ENCODE peak calls at places on chromosomes 5 and 9, in seven cellular contexts. F is HepG2; J is lower leg skin; Q is H9; N is left lung; Z is sigmoid colon; G is activated CD8-positive, alpha-beta T cell treated with anti-CD3 and anti-CD28 coated beads for 36 hours. Y is an unnamed sample.

GRCh38 chr5:60977956-60978737 is 33.1 kb downstream of the NDUFAF2 start:
- DNase-seq in F (no peak), J (no peak), Q (no peak), N (no peak), Z (no peak), G (no peak), Y (no peak)

GRCh38 chr5:141135030-141135717 is at the start of gene PCDHB5:
- DNase-seq in F (no peak), J (no peak), Q (peak; percentile 68), N (no peak), Z (no peak), G (peak; percentile 19), Y (no peak)

GRCh38 chr9:17906204-17906840 is 327.5 kb downstream of the SH3GL2 start:
- DNase-seq in F (no peak), J (no peak), Q (peak; percentile 53), N (peak; percentile 80), Z (peak; percentile 59), G (no peak), Y (no peak)

GRCh38 chr9:135403733-135404450 is 75.7 kb upstream of the PPP1R26 start:
- DNase-seq in F (no peak), J (no peak), Q (no peak), N (peak; percentile 24), Z (no peak), G (no peak), Y (no peak)

GRCh38 chr5:131783357-131783756 is 13.5 kb downstream of the FNIP1 start:
- DNase-seq in F (no peak), J (no peak), Q (no peak), N (no peak), Z (no peak), G (no peak), Y (no peak)

GRCh38 chr5:957730-958485 is 50.7 kb upstream of the NKD2 start:
- DNase-seq in F (no peak), J (no peak), Q (no peak), N (no peak), Z (no peak), G (peak; percentile 33), Y (no peak)

GRCh38 chr5:10338996-10339903 is 14.2 kb upstream of the MARCHF6 start:
- DNase-seq in F (no peak), J (no peak), Q (peak; percentile 63), N (no peak), Z (peak; percentile 47), G (no peak), Y (no peak)

GRCh38 chr5:174433098-174433497 is 291.3 kb upstream of the MSX2 start:
- DNase-seq in F (no peak), J (no peak), Q (no peak), N (no peak), Z (no peak), G (no peak), Y (no peak)

GRCh38 chr9:79946718-79947117 is 375.0 kb downstream of the TLE4 start:
- DNase-seq in F (no peak), J (no peak), Q (no peak), N (no peak), Z (no peak), G (no peak), Y (no peak)

GRCh38 chr5:132557425-132557805 is 638 bp downstream of the RAD50 start:
- DNase-seq in F (peak; percentile 82), J (peak; percentile 24), Q (peak; percentile 63), N (peak; percentile 67), Z (peak; percentile 71), G (peak; percentile 43), Y (peak; percentile 11)

GRCh38 chr5:56917534-56917933 is 8.1 kb downstream of the SETD9 start:
- DNase-seq in F (no peak), J (no peak), Q (no peak), N (no peak), Z (no peak), G (no peak), Y (no peak)

GRCh38 chr9:34001308-34001707 is 47.4 kb downstream of the UBAP2 start:
- DNase-seq in F (no peak), J (no peak), Q (no peak), N (no peak), Z (no peak), G (no peak), Y (no peak)

GRCh38 chr9:124040935-124041816 is 29.6 kb downstream of the LHX2 start:
- DNase-seq in F (no peak), J (peak; percentile 32), Q (peak; percentile 67), N (peak; percentile 92), Z (no peak), G (peak; percentile 59), Y (no peak)

GRCh38 chr9:108474356-108474755 is 381.4 kb downstream of the ACTL7B start:
- DNase-seq in F (no peak), J (no peak), Q (no peak), N (no peak), Z (no peak), G (no peak), Y (no peak)

GRCh38 chr5:56816546-56817081 is 1.3 kb downstream of the MAP3K1 start:
- DNase-seq in F (peak; percentile 84), J (peak; percentile 38), Q (peak; percentile 83), N (peak; percentile 91), Z (peak; percentile 76), G (peak; percentile 79), Y (peak; percentile 42)

GRCh38 chr5:73673161-73673591 is 47.2 kb downstream of the ARHGEF28 start:
- DNase-seq in F (peak; percentile 67), J (no peak), Q (no peak), N (no peak), Z (no peak), G (no peak), Y (no peak)

GRCh38 chr5:93673555-93673954 is 67.8 kb downstream of the POU5F2 start:
- DNase-seq in F (no peak), J (no peak), Q (no peak), N (no peak), Z (no peak), G (no peak), Y (no peak)

GRCh38 chr5:88244686-88245085 is 24.0 kb downstream of the TMEM161B start:
- DNase-seq in F (no peak), J (no peak), Q (no peak), N (no peak), Z (no peak), G (no peak), Y (no peak)

GRCh38 chr5:99033014-99033931 is 104.5 kb upstream of the CHD1 start:
- DNase-seq in F (no peak), J (no peak), Q (no peak), N (no peak), Z (no peak), G (no peak), Y (no peak)

GRCh38 chr5:126335871-126336270 is 87.3 kb upstream of the GRAMD2B start:
- DNase-seq in F (no peak), J (no peak), Q (no peak), N (no peak), Z (no peak), G (no peak), Y (no peak)

GRCh38 chr9:110936719-110937452 is 101.4 kb downstream of the LPAR1 start:
- DNase-seq in F (no peak), J (no peak), Q (no peak), N (no peak), Z (no peak), G (no peak), Y (no peak)

GRCh38 chr5:87151547-87151946 is 116.1 kb upstream of the RASA1 start:
- DNase-seq in F (no peak), J (no peak), Q (no peak), N (no peak), Z (no peak), G (no peak), Y (no peak)

GRCh38 chr5:128174951-128175350 is 91.4 kb downstream of the SLC12A2 start:
- DNase-seq in F (no peak), J (no peak), Q (no peak), N (no peak), Z (no peak), G (no peak), Y (no peak)

GRCh38 chr5:82640901-82641300 is 362.7 kb upstream of the RPS23 start:
- DNase-seq in F (no peak), J (no peak), Q (no peak), N (no peak), Z (no peak), G (no peak), Y (no peak)

GRCh38 chr5:127028822-127029457 is 1.4 kb downstream of the MARCHF3 start:
- DNase-seq in F (peak; percentile 68), J (no peak), Q (no peak), N (no peak), Z (no peak), G (peak; percentile 27), Y (no peak)

GRCh38 chr9:124098141-124098905 is 86.8 kb downstream of the LHX2 start:
- DNase-seq in F (no peak), J (no peak), Q (no peak), N (no peak), Z (no peak), G (no peak), Y (no peak)

GRCh38 chr5:95780597-95780996 is 41.9 kb downstream of the GLRX start:
- DNase-seq in F (no peak), J (no peak), Q (no peak), N (no peak), Z (no peak), G (no peak), Y (no peak)

GRCh38 chr5:115389799-115390382 is 93.4 kb upstream of the CCDC112 start:
- DNase-seq in F (no peak), J (no peak), Q (peak; percentile 83), N (peak; percentile 63), Z (no peak), G (peak; percentile 22), Y (no peak)

GRCh38 chr5:14953075-14953474 is 81.5 kb upstream of the ANKH start:
- DNase-seq in F (no peak), J (no peak), Q (no peak), N (no peak), Z (no peak), G (no peak), Y (no peak)

GRCh38 chr5:104800440-104801048 is 1238.0 kb upstream of the NUDT12 start:
- DNase-seq in F (peak; percentile 26), J (no peak), Q (peak; percentile 40), N (no peak), Z (no peak), G (no peak), Y (no peak)
- TF ChIP-seq CTCF in F (peak; percentile 62), J (no peak), Q (peak; percentile 74), N (no peak), Z (no peak), G (no peak), Y (no peak)

GRCh38 chr5:78162253-78162862 is 132.1 kb downstream of the AP3B1 start:
- DNase-seq in F (peak; percentile 13), J (no peak), Q (no peak), N (no peak), Z (no peak), G (no peak), Y (no peak)
- TF ChIP-seq CTCF in F (peak; percentile 56), J (no peak), Q (peak; percentile 83), N (peak; percentile 43), Z (no peak), G (peak; percentile 57), Y (no peak)

GRCh38 chr5:16585028-16585667 is 31.6 kb downstream of the RETREG1 start:
- DNase-seq in F (no peak), J (no peak), Q (no peak), N (no peak), Z (no peak), G (no peak), Y (no peak)
- TF ChIP-seq CTCF in F (peak; percentile 48), J (no peak), Q (peak; percentile 60), N (no peak), Z (peak; percentile 11), G (peak; percentile 53), Y (peak; percentile 61)

DNA sequence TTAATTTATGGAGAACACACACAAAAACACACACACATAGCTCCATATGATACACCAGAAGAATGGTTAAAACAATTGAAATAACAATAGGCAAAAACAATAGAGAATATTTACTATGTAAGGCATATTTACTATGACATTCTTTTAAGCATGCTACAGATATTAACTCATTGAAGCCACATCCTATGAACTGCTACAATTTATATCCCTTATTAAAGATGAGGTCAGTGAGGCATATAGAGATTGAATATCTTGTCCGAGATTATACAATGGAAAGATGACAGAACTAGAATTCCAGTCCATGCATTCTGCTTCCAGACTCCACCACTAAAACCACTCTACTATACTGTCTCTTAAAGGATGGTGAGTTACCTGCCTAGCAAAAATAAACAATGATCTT is 60.7 kb downstream of the ADAMTS12 start:
- DNase-seq in F (no peak), J (no peak), Q (no peak), N (no peak), Z (no peak), G (no peak), Y (no peak)
- TF ChIP-seq CTCF in F (no peak), J (no peak), Q (no peak), N (no peak), Z (no peak), G (no peak), Y (no peak)